ENCODE peak calls at places on chromosome 16, in nine cellular contexts. J, Y, L, I, Q, B, V, A and P are unnamed samples. For H3K4me1 and H3K36me3, the result is how much of the 10 kb centered on the place peaks cover.

GRCh38 chr16:89037261-89038152 is 56.1 kb upstream of the ACSF3 start:
- DNase-seq in B (no peak), Q (peak), V (no peak), J (peak), A (peak), I (no peak), L (no peak), Y (no peak), P (no peak)

GRCh38 chr16:85735225-85735722 is 15.6 kb downstream of the C16orf74 start:
- DNase-seq in Q (no peak), V (no peak), A (no peak), L (no peak), J (no peak), Y (no peak), B (peak), I (no peak), P (peak)

GRCh38 chr16:56295739-56296527 is 104.6 kb downstream of the GNAO1 start:
- DNase-seq in B (no peak), J (no peak), A (no peak), I (no peak), V (no peak), Y (no peak), L (no peak), Q (no peak), P (no peak)

GRCh38 chr16:79768594-79768993 is 168.1 kb upstream of the MAF start:
- DNase-seq in L (no peak), B (no peak), A (peak), J (no peak), Q (no peak), I (no peak), Y (no peak), V (no peak), P (peak)

GRCh38 chr16:11085025-11085485 is 140.7 kb downstream of the CLEC16A start:
- DNase-seq in B (no peak), L (no peak), V (no peak), A (no peak), I (no peak), J (no peak), Y (no peak), Q (no peak), P (no peak)

GRCh38 chr16:11626657-11627291 is 40.1 kb upstream of the LITAF start:
- DNase-seq in L (no peak), V (no peak), B (no peak), J (no peak), Q (no peak), A (no peak), I (no peak), Y (no peak), P (no peak)

GRCh38 chr16:73794936-73795335 is 501.7 kb upstream of the PSMD7 start:
- DNase-seq in Y (peak), B (no peak), V (no peak), J (no peak), L (no peak), A (no peak), Q (no peak), I (no peak), P (no peak)

GRCh38 chr16:57634171-57634570 is 5.7 kb downstream of the ADGRG1 start:
- DNase-seq in I (no peak), Y (no peak), B (no peak), A (peak), V (no peak), Q (no peak), J (no peak), L (no peak), P (peak)

GRCh38 chr16:85563515-85564276 is 49.4 kb upstream of the GSE1 start:
- DNase-seq in B (peak), A (no peak), L (peak), J (peak), I (no peak), Y (peak), V (no peak), Q (peak), P (peak)

GRCh38 chr16:20849587-20850390 is 43.5 kb downstream of the REXO5 start:
- DNase-seq in A (peak), I (no peak), Q (peak), B (peak), V (no peak), L (peak), J (peak), Y (peak), P (peak)

GRCh38 chr16:82138478-82139285 is 31.3 kb downstream of the MPHOSPH6 start:
- DNase-seq in Q (no peak), A (no peak), L (no peak), Y (no peak), B (no peak), J (no peak), I (no peak), V (no peak), P (peak)

GRCh38 chr16:82135844-82136243 is 34.2 kb downstream of the MPHOSPH6 start:
- DNase-seq in B (no peak), Q (no peak), L (peak), J (no peak), I (no peak), Y (no peak), A (no peak), V (no peak), P (no peak)

GRCh38 chr16:82134884-82135283 is 35.1 kb downstream of the MPHOSPH6 start:
- DNase-seq in J (no peak), A (no peak), L (no peak), Y (no peak), B (no peak), Q (no peak), V (no peak), I (no peak), P (no peak)

GRCh38 chr16:82137819-82138177 is 32.2 kb downstream of the MPHOSPH6 start:
- DNase-seq in I (no peak), L (no peak), Y (no peak), V (no peak), Q (no peak), B (no peak), A (no peak), J (no peak), P (no peak)

DNA sequence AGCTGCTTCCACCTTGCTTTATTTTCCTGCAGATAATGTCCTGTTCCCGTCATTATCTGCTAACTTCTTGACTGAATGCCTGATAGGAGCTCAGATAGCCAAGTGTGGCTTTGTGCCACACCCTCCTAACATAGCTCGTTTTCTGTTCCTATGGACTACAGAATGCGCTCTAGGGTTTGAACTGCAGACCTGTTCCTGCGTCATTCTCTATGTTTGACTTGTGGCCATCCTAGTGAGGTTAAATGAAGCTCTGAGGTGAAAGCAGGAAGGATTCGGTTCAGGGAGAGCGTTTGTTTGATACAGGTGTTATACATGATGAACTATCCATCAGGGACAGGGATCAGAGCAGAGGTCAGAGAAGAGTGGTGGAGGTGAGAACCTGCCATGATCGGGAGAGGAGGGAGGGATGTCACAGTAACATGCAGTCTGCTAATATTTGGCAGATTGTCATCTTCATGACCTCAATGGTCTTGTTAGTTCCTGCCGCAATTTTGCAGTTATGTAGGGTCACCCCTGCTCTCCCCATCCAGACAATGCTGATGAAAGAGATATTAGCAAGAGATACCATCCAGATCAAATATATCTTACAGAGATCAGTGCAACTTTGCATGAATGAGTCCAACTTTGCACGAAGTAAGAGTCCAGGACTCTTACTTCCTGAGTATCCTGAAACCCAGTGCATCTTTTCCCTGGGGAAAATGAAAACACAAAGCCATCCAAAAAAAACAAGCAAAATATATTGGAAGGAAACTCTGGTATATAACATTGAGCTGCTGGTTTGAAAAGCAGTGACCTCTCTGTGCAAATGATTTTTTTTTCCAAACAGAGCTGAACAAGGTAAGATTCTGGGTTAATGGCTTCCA is 32.8 kb downstream of the MPHOSPH6 start:
- DNase-seq in J (peak), V (no peak), L (no peak), Q (no peak), I (no peak), A (no peak), Y (no peak), B (no peak), P (no peak)
- H3K4me1 ChIP-seq in J (under half), V (under half), L (under half), Q (under half), I (under half), A (under half), Y (under half), B (under half), P (under half)

DNA sequence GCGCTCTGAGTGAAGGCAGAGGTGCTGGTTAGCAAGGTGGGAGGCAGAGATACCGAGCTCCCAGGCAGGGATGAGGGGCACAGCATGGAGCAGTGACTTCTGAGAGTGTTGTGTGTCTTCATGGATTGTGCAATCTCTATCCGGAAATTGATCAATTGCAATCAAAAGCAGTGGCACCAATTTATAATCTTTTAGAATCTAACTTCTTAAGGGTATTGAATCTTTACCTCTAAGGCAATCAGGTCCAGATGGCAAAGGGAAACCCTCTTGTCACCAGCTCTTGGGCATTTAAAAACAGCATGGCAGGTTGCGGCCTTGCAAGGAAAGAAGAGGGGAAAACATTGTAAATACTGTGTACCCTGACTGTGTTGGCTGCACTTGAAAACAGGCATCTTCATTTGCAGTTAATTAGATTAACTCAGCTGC is 58.0 kb upstream of the MRTFB start:
- DNase-seq in J (no peak), I (no peak), Y (no peak), Q (no peak), B (no peak), L (no peak), V (no peak), A (no peak), P (no peak)
- H3K27ac ChIP-seq in J (no peak), I (no peak), Y (peak), Q (peak), B (peak), L (no peak), V (peak), A (peak), P (peak)

DNA sequence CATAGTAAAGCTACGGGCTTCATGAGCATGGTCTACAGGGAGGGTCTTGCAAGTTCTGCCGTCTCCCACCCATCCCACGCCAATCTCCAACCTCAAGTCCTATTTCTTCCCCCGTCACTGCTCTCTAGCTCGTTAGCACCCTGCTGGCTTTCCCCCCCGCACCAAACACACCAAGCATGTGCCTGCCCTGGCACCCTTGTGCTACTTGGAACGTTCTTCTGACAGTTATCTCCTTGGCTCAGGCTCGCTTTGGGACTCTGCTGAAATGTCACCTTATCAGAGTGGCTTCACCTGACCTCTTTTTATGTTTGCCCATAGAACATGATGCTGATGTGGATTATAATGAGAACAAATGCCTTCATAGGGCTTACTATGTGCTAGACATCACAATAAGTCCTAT is 21.9 kb downstream of the GLYR1 start:
- DNase-seq in Q (no peak), I (no peak), A (no peak), B (no peak), L (no peak), J (no peak), V (no peak), Y (no peak), P (no peak)
- H3K36me3 ChIP-seq in Q (half or more), I (half or more), A (under half), B (half or more), L (half or more), J (half or more), V (half or more), Y (half or more), P (under half)

GRCh38 chr16:23501291-23501690 is 9.0 kb downstream of the GGA2 start:
- DNase-seq in B (peak), A (no peak), Q (no peak), L (no peak), J (no peak), V (no peak), Y (no peak), I (no peak), P (no peak)

GRCh38 chr16:23499801-23500200 is 10.5 kb downstream of the GGA2 start:
- DNase-seq in A (no peak), J (no peak), L (no peak), Q (no peak), B (no peak), V (no peak), I (no peak), Y (no peak), P (no peak)

GRCh38 chr16:23498863-23499262 is 11.4 kb downstream of the GGA2 start:
- DNase-seq in J (no peak), B (no peak), I (no peak), V (no peak), A (no peak), Y (no peak), Q (no peak), L (peak), P (no peak)

GRCh38 chr16:23500866-23501234 is 9.4 kb downstream of the GGA2 start:
- DNase-seq in I (no peak), L (no peak), A (no peak), B (no peak), V (no peak), J (no peak), Y (no peak), Q (no peak), P (no peak)

GRCh38 chr16:23500212-23500865 is 10.0 kb downstream of the GGA2 start:
- DNase-seq in I (no peak), V (no peak), L (no peak), Q (no peak), A (no peak), B (peak), Y (no peak), J (no peak), P (peak)
- H3K4me1 ChIP-seq in I (half or more), V (half or more), L (under half), Q (half or more), A (under half), B (half or more), Y (under half), J (under half), P (under half)

GRCh38 chr16:67593288-67593687 is 31.0 kb downstream of the CTCF start:
- DNase-seq in J (no peak), I (no peak), A (no peak), Y (no peak), V (no peak), B (no peak), L (no peak), Q (no peak), P (no peak)
- H3K27ac ChIP-seq in J (no peak), I (no peak), A (no peak), Y (no peak), V (no peak), B (no peak), L (no peak), Q (no peak), P (no peak)